ENCODE peak calls at places on chromosomes 12 and 14, in eight cellular contexts. Z is body of pancreas, B is esophagus muscularis mucosa, E is H1, M is heart left ventricle, D is IMR-90, N is tibial nerve, K is HCT116. R is an unnamed sample.

GRCh38 chr12:125773033-125773432 is 707.8 kb downstream of the AACS start:
- DNase-seq in B (no peak), N (peak), Z (peak), E (peak), D (no peak), K (peak), M (no peak), R (no peak)

GRCh38 chr14:101495827-101496778 is 65.2 kb upstream of the DIO3 start:
- DNase-seq in M (peak), K (no peak), E (peak), N (no peak), Z (peak), B (no peak), D (no peak), R (no peak)

GRCh38 chr14:99267871-99268775 is 3.9 kb downstream of the BCL11B start:
- DNase-seq in K (no peak), D (no peak), N (no peak), M (no peak), Z (no peak), E (no peak), B (no peak), R (no peak)

GRCh38 chr12:118356809-118357326 is 15.8 kb downstream of the TAOK3 start:
- DNase-seq in M (no peak), N (no peak), E (no peak), B (no peak), D (peak), Z (no peak), K (no peak), R (no peak)

GRCh38 chr12:94571556-94571955 is 78.8 kb downstream of the TMCC3 start:
- DNase-seq in M (peak), E (no peak), K (peak), Z (peak), B (no peak), D (peak), N (peak), R (no peak)

GRCh38 chr12:69238589-69239285 is 632 bp upstream of the CPSF6 start:
- DNase-seq in K (no peak), B (no peak), N (no peak), Z (no peak), M (no peak), E (no peak), D (no peak), R (no peak)

GRCh38 chr12:6370994-6371754 is 4.2 kb downstream of the SCNN1A start:
- DNase-seq in N (no peak), M (no peak), K (peak), E (peak), B (no peak), D (peak), Z (peak), R (peak)

GRCh38 chr14:89303452-89304435 is 113.3 kb downstream of the FOXN3 start:
- DNase-seq in M (peak), D (peak), B (no peak), Z (peak), E (no peak), N (peak), K (no peak), R (peak)

GRCh38 chr12:64169999-64170398 is 52.1 kb downstream of the KICS2 start:
- DNase-seq in Z (no peak), E (no peak), N (no peak), K (no peak), M (no peak), B (no peak), D (no peak), R (no peak)

GRCh38 chr12:60101715-60102114 is 505.9 kb downstream of the SLC16A7 start:
- DNase-seq in M (no peak), D (peak), K (no peak), B (no peak), E (no peak), Z (no peak), N (no peak), R (no peak)

GRCh38 chr14:32762886-32763285 is 175.8 kb upstream of the NPAS3 start:
- DNase-seq in N (no peak), E (no peak), B (no peak), M (no peak), D (peak), Z (no peak), K (no peak), R (no peak)

GRCh38 chr12:8852119-8852518 is 29.7 kb downstream of the A2ML1 start:
- DNase-seq in N (no peak), B (no peak), E (no peak), M (no peak), Z (no peak), K (no peak), D (no peak), R (no peak)

GRCh38 chr12:4308334-4308960 is 12.6 kb upstream of the TIGAR start:
- DNase-seq in N (no peak), E (no peak), K (no peak), M (no peak), B (no peak), D (no peak), Z (no peak), R (no peak)

GRCh38 chr12:112303004-112303403 is 79.2 kb downstream of the HECTD4 start:
- DNase-seq in K (no peak), E (no peak), N (no peak), D (peak), M (no peak), B (no peak), Z (no peak), R (no peak)

GRCh38 chr14:94583557-94583956 is 2.3 kb downstream of the SERPINA5 start:
- DNase-seq in D (no peak), Z (no peak), E (no peak), N (no peak), M (no peak), B (no peak), K (no peak), R (no peak)

GRCh38 chr12:100474617-100475016 is 951 bp downstream of the NR1H4 start:
- DNase-seq in E (no peak), Z (no peak), D (no peak), K (no peak), N (no peak), M (no peak), B (no peak), R (no peak)

GRCh38 chr12:131065279-131065678 is 111.6 kb downstream of the ADGRD1 start:
- DNase-seq in M (peak), N (no peak), K (no peak), D (no peak), B (no peak), Z (no peak), E (no peak), R (no peak)

GRCh38 chr12:3491938-3492867 is 1.2 kb downstream of the PRMT8 start:
- DNase-seq in D (peak), M (peak), E (peak), K (no peak), Z (peak), B (no peak), N (no peak), R (peak)

GRCh38 chr14:54676822-54677708 is 110.1 kb downstream of the SAMD4A start:
- DNase-seq in N (peak), K (peak), D (peak), E (peak), B (no peak), M (no peak), Z (no peak), R (no peak)

GRCh38 chr12:32292175-32292574 is 107.2 kb upstream of the FGD4 start:
- DNase-seq in B (no peak), N (no peak), E (no peak), K (no peak), Z (no peak), M (no peak), D (no peak), R (no peak)

GRCh38 chr12:79597910-79598309 is 92.9 kb downstream of the PAWR start:
- DNase-seq in M (no peak), N (no peak), D (peak), Z (no peak), E (no peak), B (no peak), K (no peak), R (no peak)

GRCh38 chr14:21070610-21071224 is 613 bp downstream of the ARHGEF40 start:
- DNase-seq in E (no peak), N (peak), B (no peak), D (peak), M (peak), Z (peak), K (no peak), R (no peak)

GRCh38 chr12:103505371-103506236 is 9.8 kb upstream of the C12orf42 start:
- DNase-seq in M (no peak), N (no peak), Z (no peak), K (no peak), E (no peak), D (no peak), B (no peak), R (no peak)

GRCh38 chr14:89258728-89259273 is 158.2 kb downstream of the FOXN3 start:
- DNase-seq in K (no peak), N (no peak), B (no peak), E (no peak), D (no peak), M (no peak), Z (no peak), R (no peak)

GRCh38 chr12:132839558-132840235 is 11.0 kb upstream of the GOLGA3 start:
- DNase-seq in E (no peak), B (no peak), D (no peak), Z (no peak), K (no peak), N (no peak), M (no peak), R (no peak)

GRCh38 chr14:77457115-77457521 is 283 bp downstream of the VIPAS39 start:
- DNase-seq in N (no peak), D (peak), B (no peak), K (no peak), Z (no peak), M (no peak), E (no peak), R (no peak)

GRCh38 chr12:50132505-50133135 is 20.6 kb downstream of the COX14 start:
- DNase-seq in Z (no peak), D (peak), K (no peak), E (no peak), M (no peak), B (no peak), N (peak), R (no peak)

GRCh38 chr12:64390275-64390851 is at the start of gene C12orf56:
- DNase-seq in M (no peak), E (no peak), N (no peak), D (no peak), K (no peak), Z (peak), B (no peak), R (no peak)

GRCh38 chr14:105470163-105470811 is 4.3 kb upstream of the CRIP2 start:
- DNase-seq in N (no peak), M (no peak), K (no peak), B (no peak), Z (no peak), D (no peak), E (no peak), R (no peak)

GRCh38 chr12:5318874-5319273 is 113.0 kb upstream of the NTF3 start:
- DNase-seq in Z (no peak), N (no peak), B (no peak), K (peak), M (no peak), D (peak), E (no peak), R (no peak)

GRCh38 chr12:82730832-82731497 is 44.3 kb downstream of the TMTC2 start:
- DNase-seq in Z (no peak), N (no peak), M (peak), D (peak), E (no peak), K (no peak), B (no peak), R (no peak)

GRCh38 chr12:67422081-67422480 is 152.9 kb downstream of the CAND1 start:
- DNase-seq in Z (no peak), E (no peak), N (no peak), D (no peak), K (no peak), B (no peak), M (no peak), R (no peak)

GRCh38 chr12:104498211-104498801 is 41.6 kb downstream of the CHST11 start:
- DNase-seq in B (no peak), Z (no peak), N (no peak), E (no peak), M (no peak), K (peak), D (no peak), R (no peak)

GRCh38 chr12:39442895-39443703 is at the start of gene KIF21A:
- DNase-seq in B (peak), Z (peak), N (peak), K (peak), E (peak), M (peak), D (peak), R (peak)
- TF ChIP-seq POLR2A in B (peak), Z (peak), N (peak), K (peak), E (peak), M (peak), D (peak), R (peak)

GRCh38 chr12:114245555-114245954 is 160.4 kb downstream of the TBX5 start:
- DNase-seq in M (no peak), K (no peak), E (peak), D (no peak), B (no peak), N (no peak), Z (no peak), R (no peak)
- TF ChIP-seq CTCF in M (peak), K (peak), E (peak), D (no peak), B (no peak), N (no peak), Z (no peak), R (no peak)

DNA sequence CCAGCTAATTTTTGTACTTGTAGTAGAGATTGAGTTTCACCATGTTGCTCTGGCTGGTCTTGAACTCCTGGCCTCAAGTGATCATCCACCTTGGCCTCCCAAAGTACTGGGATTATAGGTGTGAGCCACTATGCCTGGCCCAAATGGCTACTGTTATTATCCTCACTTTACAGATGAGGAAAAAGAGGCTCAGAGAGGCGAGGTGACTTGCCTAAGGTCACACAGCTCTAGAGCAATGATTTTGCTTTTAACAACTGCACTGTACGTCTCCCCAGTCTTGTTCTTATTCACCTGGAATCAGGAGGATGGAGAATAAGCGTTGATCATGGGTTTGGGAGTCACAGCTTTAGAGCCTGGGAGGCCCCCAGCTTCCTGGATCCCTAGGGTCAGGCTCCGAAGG is 69.8 kb upstream of the NCOR2 start:
- DNase-seq in N (no peak), D (no peak), M (no peak), B (no peak), K (no peak), E (no peak), Z (no peak), R (no peak)
- H3K27ac ChIP-seq in N (no peak), D (no peak), M (no peak), B (no peak), K (no peak), E (no peak), Z (no peak), R (no peak)

GRCh38 chr12:26524862-26525465 is 308.0 kb downstream of the ITPR2 start:
- DNase-seq in D (peak), E (no peak), B (no peak), Z (peak), M (no peak), K (peak), N (peak), R (no peak)

GRCh38 chr12:26523708-26524150 is 309.3 kb downstream of the ITPR2 start:
- DNase-seq in B (peak), E (no peak), N (peak), M (peak), D (peak), K (no peak), Z (peak), R (peak)

GRCh38 chr12:26527702-26528101 is 305.3 kb downstream of the ITPR2 start:
- DNase-seq in Z (no peak), N (no peak), K (no peak), M (no peak), B (no peak), E (no peak), D (no peak), R (no peak)

GRCh38 chr12:26530461-26530860 is 302.5 kb downstream of the ITPR2 start:
- DNase-seq in D (no peak), Z (no peak), B (no peak), E (no peak), M (no peak), N (no peak), K (no peak), R (no peak)

GRCh38 chr12:26528943-26529342 is 304.1 kb downstream of the ITPR2 start:
- DNase-seq in M (no peak), E (no peak), Z (no peak), K (no peak), B (no peak), N (no peak), D (no peak), R (no peak)
- TF ChIP-seq POLR2A in M (no peak), E (no peak), Z (no peak), K (no peak), B (no peak), N (no peak), D (no peak), R (no peak)